ENCODE peak calls at places on chromosomes 1 and 21, in eight cellular contexts. F is astrocyte; V is left ventricle myocardium inferior; N is CD4-positive, CD25-positive, alpha-beta regulatory T cell; P is RWPE2; W is tibial nerve; J is neural progenitor cell; S is IMR-90. M is an unnamed sample.

GRCh38 chr1:203135636-203136305 is 8.2 kb downstream of the ADORA1 start:
- DNase-seq in F (no peak), V (no peak), N (no peak), P (no peak), W (no peak), J (no peak), S (no peak), M (no peak)

GRCh38 chr21:21111309-21111920 is 113.2 kb downstream of the NCAM2 start:
- DNase-seq in F (no peak), V (no peak), N (no peak), P (no peak), W (no peak), J (peak; percentile 10), S (no peak), M (no peak)

GRCh38 chr1:4745560-4745959 is 91.2 kb downstream of the AJAP1 start:
- DNase-seq in F (no peak), V (no peak), N (no peak), P (no peak), W (no peak), J (no peak), S (no peak), M (no peak)

GRCh38 chr1:47758341-47759237 is 238.6 kb downstream of the TRABD2B start:
- DNase-seq in F (no peak), V (no peak), N (no peak), P (peak; percentile 25), W (no peak), J (no peak), S (no peak), M (peak; percentile 12)

GRCh38 chr1:206004821-206005220 is 1.6 kb upstream of the RAB7B start:
- DNase-seq in F (no peak), V (no peak), N (no peak), P (no peak), W (no peak), J (no peak), S (no peak), M (no peak)

GRCh38 chr1:243594455-243594854 is 255.6 kb downstream of the AKT3 start:
- DNase-seq in F (no peak), V (no peak), N (no peak), P (no peak), W (no peak), J (no peak), S (no peak), M (no peak)

GRCh38 chr1:154466879-154467767 is 34.9 kb upstream of the TDRD10 start:
- DNase-seq in F (no peak), V (no peak), N (no peak), P (no peak), W (no peak), J (no peak), S (no peak), M (peak; percentile 70)

GRCh38 chr1:1402081-1402900 is 3.2 kb upstream of the CCNL2 start:
- DNase-seq in F (peak; percentile 60), V (no peak), N (no peak), P (no peak), W (no peak), J (peak; percentile 77), S (peak; percentile 60), M (peak; percentile 88)

GRCh38 chr1:101945884-101946283 is 50.8 kb downstream of the OLFM3 start:
- DNase-seq in F (no peak), V (no peak), N (no peak), P (no peak), W (no peak), J (no peak), S (no peak), M (peak; percentile 10)

GRCh38 chr1:167601442-167602380 is 28.3 kb upstream of the RCSD1 start:
- DNase-seq in F (peak; percentile 12), V (peak; percentile 40), N (no peak), P (no peak), W (peak; percentile 73), J (no peak), S (no peak), M (peak; percentile 32)

GRCh38 chr1:40405812-40406211 is 32.3 kb downstream of the SMAP2 start:
- DNase-seq in F (no peak), V (no peak), N (no peak), P (no peak), W (no peak), J (no peak), S (no peak), M (no peak)

GRCh38 chr1:10604966-10605365 is 130.2 kb downstream of the PEX14 start:
- DNase-seq in F (no peak), V (no peak), N (no peak), P (no peak), W (no peak), J (no peak), S (no peak), M (peak; percentile 24)

GRCh38 chr1:156970017-156970416 is 49.6 kb downstream of the LRRC71 start:
- DNase-seq in F (no peak), V (no peak), N (peak; percentile 9), P (no peak), W (no peak), J (no peak), S (peak; percentile 4), M (no peak)

GRCh38 chr1:40315239-40315794 is 1.8 kb downstream of the COL9A2 start:
- DNase-seq in F (peak; percentile 71), V (peak; percentile 79), N (peak; percentile 85), P (no peak), W (peak; percentile 77), J (peak; percentile 94), S (peak; percentile 83), M (peak; percentile 95)

GRCh38 chr1:92484472-92485373 is 2.0 kb downstream of the GFI1 start:
- DNase-seq in F (no peak), V (no peak), N (peak; percentile 53), P (peak; percentile 66), W (no peak), J (peak; percentile 80), S (no peak), M (peak; percentile 73)

GRCh38 chr1:44031051-44031899 is at the start of gene SLC6A9:
- DNase-seq in F (peak; percentile 72), V (peak; percentile 33), N (peak; percentile 44), P (no peak), W (peak; percentile 18), J (peak; percentile 86), S (peak; percentile 81), M (peak; percentile 91)

GRCh38 chr1:63662056-63662836 is 69.0 kb downstream of the PGM1 start:
- DNase-seq in F (peak; percentile 83), V (peak; percentile 39), N (no peak), P (peak; percentile 94), W (peak; percentile 15), J (no peak), S (peak; percentile 67), M (no peak)

GRCh38 chr1:150161747-150162581 is 12.2 kb downstream of the PLEKHO1 start:
- DNase-seq in F (peak; percentile 62), V (no peak), N (no peak), P (no peak), W (no peak), J (peak; percentile 25), S (peak; percentile 49), M (peak; percentile 44)
- H3K4me3 ChIP-seq in F (no peak overlapping the region), V (peak overlapping the region; percentile 56), N (no peak overlapping the region), P (no peak overlapping the region), W (peak overlapping the region; percentile 25), J (peak overlapping the region; percentile 34), S (no peak overlapping the region), M (peak overlapping the region; percentile 25)

GRCh38 chr21:39106881-39107462 is 76.3 kb downstream of the PSMG1 start:
- DNase-seq in F (no peak), V (no peak), N (no peak), P (no peak), W (no peak), J (no peak), S (no peak), M (no peak)

GRCh38 chr21:39109596-39110210 is 73.5 kb downstream of the PSMG1 start:
- DNase-seq in F (no peak), V (no peak), N (no peak), P (no peak), W (no peak), J (no peak), S (no peak), M (no peak)

GRCh38 chr21:39109163-39109530 is 74.1 kb downstream of the PSMG1 start:
- DNase-seq in F (no peak), V (no peak), N (no peak), P (no peak), W (no peak), J (no peak), S (no peak), M (no peak)

GRCh38 chr21:39107739-39108138 is 75.5 kb downstream of the PSMG1 start:
- DNase-seq in F (no peak), V (no peak), N (no peak), P (no peak), W (no peak), J (no peak), S (no peak), M (no peak)

GRCh38 chr21:39108291-39109162 is 74.7 kb downstream of the PSMG1 start:
- DNase-seq in F (no peak), V (no peak), N (no peak), P (no peak), W (no peak), J (no peak), S (no peak), M (no peak)
- H3K27me3 ChIP-seq in F (peaks cover 9% of the 10 kb centered on the region), V (no peaks in the 10 kb centered on the region), N (no peaks in the 10 kb centered on the region), P (no peaks in the 10 kb centered on the region), W (no peaks in the 10 kb centered on the region), J (no peaks in the 10 kb centered on the region), S (peaks cover 2% of the 10 kb centered on the region), M (no peaks in the 10 kb centered on the region)

DNA sequence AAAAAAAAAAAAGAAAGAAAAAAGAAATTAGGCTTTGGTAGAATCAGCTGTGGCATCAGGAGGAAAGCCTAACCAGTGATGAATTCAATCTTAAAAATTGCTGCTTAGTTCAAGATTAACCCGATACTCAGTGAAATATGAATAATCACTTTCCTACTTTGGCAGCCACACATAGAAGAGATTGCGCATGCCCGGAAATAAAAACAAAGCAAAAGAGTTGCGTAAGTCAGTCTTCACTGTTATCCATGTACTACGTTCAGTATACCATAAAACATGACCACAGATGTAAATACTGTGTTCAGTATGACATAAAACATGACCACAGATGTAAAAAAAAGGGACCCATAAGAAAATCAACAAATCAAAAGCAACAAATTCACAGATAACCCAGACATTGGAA is 19.1 kb downstream of the CD1D start:
- DNase-seq in F (no peak), V (no peak), N (no peak), P (no peak), W (no peak), J (no peak), S (peak; percentile 14), M (no peak)
- H3K4me3 ChIP-seq in F (no peak overlapping the region), V (no peak overlapping the region), N (no peak overlapping the region), P (no peak overlapping the region), W (no peak overlapping the region), J (no peak overlapping the region), S (no peak overlapping the region), M (no peak overlapping the region)

DNA sequence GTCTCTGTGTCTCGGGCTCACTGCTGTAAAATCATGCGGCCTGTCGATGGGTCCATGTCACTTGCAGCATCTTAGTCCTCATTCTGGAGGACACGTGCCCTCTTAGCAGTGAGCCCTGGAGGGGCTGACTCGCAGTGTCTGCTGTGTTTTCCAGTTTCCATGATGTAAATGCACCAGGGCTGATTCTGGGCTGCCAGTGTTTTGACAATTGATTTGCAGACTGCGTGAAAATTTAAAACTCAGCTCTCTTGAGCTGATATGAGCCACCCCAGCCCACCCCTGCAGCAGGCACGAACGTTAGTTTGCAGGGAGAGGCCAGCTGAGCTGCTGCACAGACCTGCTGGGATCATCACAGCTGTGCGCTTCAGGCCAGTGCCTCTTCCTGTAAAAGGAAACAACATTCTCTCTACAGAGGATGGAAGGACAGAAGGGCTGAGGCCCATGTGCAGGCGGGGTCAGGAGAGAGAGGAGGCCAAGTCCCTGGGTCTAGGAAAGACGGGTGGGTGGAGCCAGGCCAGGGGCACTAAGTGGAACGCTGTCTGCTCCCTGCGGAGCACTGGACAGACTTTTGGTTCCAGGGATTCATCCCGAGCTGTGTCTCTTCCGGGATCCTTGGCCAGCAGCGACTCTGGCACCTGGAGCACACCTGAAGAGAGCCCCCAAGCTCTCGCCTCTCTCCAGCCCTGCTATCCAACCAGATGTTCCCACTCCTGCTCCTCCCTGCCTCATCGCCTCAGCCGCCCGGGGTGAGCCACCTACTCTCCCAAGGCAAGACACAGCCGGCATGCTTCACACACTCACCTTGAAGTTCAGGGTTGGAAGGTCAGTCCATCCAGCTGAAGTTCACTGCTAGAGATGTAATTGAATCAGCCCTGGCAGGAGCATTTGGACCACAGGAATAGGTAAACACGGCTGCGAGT is 42.5 kb downstream of the RSPH1 start:
- DNase-seq in F (no peak), V (no peak), N (no peak), P (no peak), W (no peak), J (no peak), S (no peak), M (peak; percentile 59)
- H3K27me3 ChIP-seq in F (no peaks in the 10 kb centered on the region), V (peaks cover 42% of the 10 kb centered on the region), N (no peaks in the 10 kb centered on the region), P (no peaks in the 10 kb centered on the region), W (no peaks in the 10 kb centered on the region), J (no peaks in the 10 kb centered on the region), S (peaks cover 16% of the 10 kb centered on the region), M (no peaks in the 10 kb centered on the region)

M was measured in H7.